ENCODE peak calls at places on chromosomes 3 and 15, in six cellular contexts. W, U, V, E, S and A are unnamed samples.

GRCh38 chr3:120432105-120432860 is 18.5 kb downstream of the FSTL1 start:
- DNase-seq in W (no peak), U (no peak), V (peak; percentile 55), E (no peak), S (no peak), A (no peak)

GRCh38 chr3:115580566-115580965 is 42.7 kb upstream of the GAP43 start:
- DNase-seq in W (no peak), U (no peak), V (no peak), E (no peak), S (peak; percentile 5), A (no peak)

GRCh38 chr15:80974914-80975313 is 14.7 kb downstream of the MESD start:
- DNase-seq in W (no peak), U (no peak), V (no peak), E (no peak), S (no peak), A (no peak)

GRCh38 chr3:24365168-24365567 is 129.5 kb downstream of the THRB start:
- DNase-seq in W (peak; percentile 90), U (no peak), V (peak; percentile 89), E (no peak), S (peak; percentile 6), A (no peak)

GRCh38 chr3:172355836-172356235 is 92.4 kb downstream of the GHSR start:
- DNase-seq in W (no peak), U (no peak), V (peak; percentile 94), E (no peak), S (no peak), A (no peak)

GRCh38 chr3:133895208-133896001 is at the start of gene RAB6B:
- DNase-seq in W (no peak), U (no peak), V (peak; percentile 23), E (no peak), S (peak; percentile 96), A (peak; percentile 46)

GRCh38 chr3:118077332-118077731 is 957.3 kb downstream of the IGSF11 start:
- DNase-seq in W (no peak), U (no peak), V (no peak), E (no peak), S (no peak), A (no peak)

GRCh38 chr3:141076821-141077571 is 25.8 kb downstream of the SPSB4 start:
- DNase-seq in W (peak; percentile 72), U (no peak), V (peak; percentile 11), E (no peak), S (no peak), A (peak; percentile 71)

GRCh38 chr3:116067275-116067674 is 378.0 kb downstream of the LSAMP start:
- DNase-seq in W (no peak), U (no peak), V (no peak), E (no peak), S (no peak), A (no peak)

GRCh38 chr3:133940536-133940935 is 44.9 kb upstream of the RAB6B start:
- DNase-seq in W (peak; percentile 29), U (no peak), V (no peak), E (no peak), S (no peak), A (no peak)

GRCh38 chr15:78149805-78150751 is 916 bp downstream of the IDH3A start:
- DNase-seq in W (no peak), U (no peak), V (peak; percentile 11), E (no peak), S (no peak), A (no peak)

GRCh38 chr3:194165619-194166018 is 29.7 kb downstream of the HES1 start:
- DNase-seq in W (no peak), U (no peak), V (no peak), E (no peak), S (no peak), A (no peak)

GRCh38 chr3:47583320-47584075 is 4.8 kb upstream of the CSPG5 start:
- DNase-seq in W (no peak), U (no peak), V (no peak), E (no peak), S (no peak), A (no peak)

GRCh38 chr3:107384907-107385306 is 7.7 kb downstream of the CCDC54 start:
- DNase-seq in W (no peak), U (no peak), V (no peak), E (no peak), S (no peak), A (no peak)

GRCh38 chr3:50212502-50212901 is 7.4 kb downstream of the SLC38A3 start:
- DNase-seq in W (no peak), U (no peak), V (no peak), E (no peak), S (no peak), A (no peak)

GRCh38 chr3:61783993-61784718 is 222.8 kb downstream of the PTPRG start:
- DNase-seq in W (no peak), U (no peak), V (peak; percentile 88), E (no peak), S (no peak), A (no peak)

GRCh38 chr3:129057249-129057648 is 3.3 kb upstream of the GP9 start:
- DNase-seq in W (no peak), U (no peak), V (no peak), E (no peak), S (no peak), A (peak; percentile 13)
- H3K4me1 ChIP-seq in W (peaks cover 18% of the 10 kb centered on the region), U (peaks cover 4% of the 10 kb centered on the region), V (no peaks in the 10 kb centered on the region), E (peaks cover 35% of the 10 kb centered on the region), S (peaks cover 28% of the 10 kb centered on the region), A (peaks cover 27% of the 10 kb centered on the region)

GRCh38 chr15:25852027-25852426 is 11.1 kb downstream of the ATP10A start:
- DNase-seq in W (no peak), U (no peak), V (no peak), E (no peak), S (no peak), A (no peak)
- H3K4me1 ChIP-seq in W (peaks cover 53% of the 10 kb centered on the region), U (peaks cover 77% of the 10 kb centered on the region), V (peaks cover 20% of the 10 kb centered on the region), E (peaks cover 46% of the 10 kb centered on the region), S (peaks cover 12% of the 10 kb centered on the region), A (peaks cover 35% of the 10 kb centered on the region)

GRCh38 chr3:112675349-112675748 is 34.4 kb upstream of the CCDC80 start:
- DNase-seq in W (no peak), U (no peak), V (no peak), E (no peak), S (no peak), A (no peak)

GRCh38 chr3:112672716-112673506 is 32.0 kb upstream of the CCDC80 start:
- DNase-seq in W (no peak), U (peak; percentile 14), V (no peak), E (no peak), S (no peak), A (no peak)

GRCh38 chr3:112676659-112677234 is 35.8 kb upstream of the CCDC80 start:
- DNase-seq in W (peak; percentile 80), U (peak; percentile 74), V (peak; percentile 96), E (peak; percentile 25), S (no peak), A (peak; percentile 61)

GRCh38 chr3:112671930-112672715 is 31.2 kb upstream of the CCDC80 start:
- DNase-seq in W (no peak), U (no peak), V (peak; percentile 87), E (no peak), S (no peak), A (no peak)

DNA sequence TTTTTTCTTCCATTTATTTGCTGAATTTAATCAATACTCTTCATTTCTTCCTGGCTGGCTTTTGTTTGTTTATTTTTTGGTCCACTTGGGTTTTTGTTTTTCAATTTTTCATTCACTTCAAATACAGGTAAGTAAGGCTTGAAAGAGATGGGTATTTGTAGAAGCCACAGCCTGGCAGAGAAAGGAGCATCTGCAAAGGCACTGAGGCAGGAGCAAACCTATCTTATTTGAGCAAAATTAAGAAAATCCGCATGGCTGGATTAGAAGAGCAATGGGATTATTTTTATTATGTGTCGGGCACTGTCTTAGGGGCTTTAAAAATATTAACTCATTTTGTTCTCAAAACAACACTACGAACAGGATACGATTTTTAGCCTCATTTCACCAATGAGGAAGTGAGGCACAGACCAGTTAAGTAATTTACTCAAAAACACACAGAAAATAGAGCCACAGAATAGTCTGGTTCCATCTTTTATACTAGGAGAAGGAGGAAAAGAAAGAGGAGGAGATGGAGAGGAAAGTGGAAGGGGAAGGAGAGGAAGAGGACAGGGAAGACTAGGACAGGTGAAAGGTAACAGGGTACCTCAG is 35.1 kb upstream of the CCDC80 start:
- DNase-seq in W (no peak), U (no peak), V (no peak), E (no peak), S (no peak), A (no peak)
- H3K4me1 ChIP-seq in W (peaks cover 12% of the 10 kb centered on the region), U (peaks cover 24% of the 10 kb centered on the region), V (peaks cover 22% of the 10 kb centered on the region), E (peaks cover 45% of the 10 kb centered on the region), S (peaks cover 6% of the 10 kb centered on the region), A (peaks cover 24% of the 10 kb centered on the region)

GRCh38 chr15:90561344-90562244 is 31.9 kb downstream of the CRTC3 start:
- DNase-seq in W (no peak), U (peak; percentile 38), V (peak; percentile 88), E (no peak), S (no peak), A (no peak)

GRCh38 chr15:90564109-90564508 is 34.4 kb downstream of the CRTC3 start:
- DNase-seq in W (no peak), U (no peak), V (no peak), E (no peak), S (no peak), A (no peak)

GRCh38 chr15:90562669-90563068 is 32.9 kb downstream of the CRTC3 start:
- DNase-seq in W (no peak), U (no peak), V (no peak), E (no peak), S (no peak), A (no peak)

GRCh38 chr15:90563460-90563859 is 33.7 kb downstream of the CRTC3 start:
- DNase-seq in W (no peak), U (no peak), V (no peak), E (no peak), S (no peak), A (no peak)

DNA sequence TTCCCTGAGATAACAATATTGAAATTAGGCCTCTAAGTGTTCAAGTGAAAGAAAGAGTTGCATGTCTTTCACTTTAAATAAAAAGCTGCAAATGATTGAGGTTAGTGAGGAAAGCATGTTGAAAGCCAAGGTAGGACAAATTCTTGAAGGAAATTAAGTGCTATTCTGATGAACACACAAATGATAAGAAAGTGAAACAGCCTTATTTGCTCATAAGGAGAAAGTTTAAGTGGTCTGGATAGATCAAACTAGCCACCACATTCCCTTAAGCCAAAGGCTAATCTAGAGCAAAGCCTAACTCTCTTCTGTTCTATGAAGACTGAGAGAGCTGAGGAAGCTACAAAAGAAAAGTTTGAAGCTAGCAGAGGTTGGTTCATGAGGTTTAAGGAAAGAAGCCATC is 36.1 kb downstream of the CRTC3 start:
- DNase-seq in W (no peak), U (no peak), V (no peak), E (no peak), S (no peak), A (no peak)
- H3K4me1 ChIP-seq in W (peaks cover 47% of the 10 kb centered on the region), U (peaks cover 96% of the 10 kb centered on the region), V (peaks cover 6% of the 10 kb centered on the region), E (peaks cover 50% of the 10 kb centered on the region), S (peaks cover 20% of the 10 kb centered on the region), A (peaks cover 93% of the 10 kb centered on the region)

DNA sequence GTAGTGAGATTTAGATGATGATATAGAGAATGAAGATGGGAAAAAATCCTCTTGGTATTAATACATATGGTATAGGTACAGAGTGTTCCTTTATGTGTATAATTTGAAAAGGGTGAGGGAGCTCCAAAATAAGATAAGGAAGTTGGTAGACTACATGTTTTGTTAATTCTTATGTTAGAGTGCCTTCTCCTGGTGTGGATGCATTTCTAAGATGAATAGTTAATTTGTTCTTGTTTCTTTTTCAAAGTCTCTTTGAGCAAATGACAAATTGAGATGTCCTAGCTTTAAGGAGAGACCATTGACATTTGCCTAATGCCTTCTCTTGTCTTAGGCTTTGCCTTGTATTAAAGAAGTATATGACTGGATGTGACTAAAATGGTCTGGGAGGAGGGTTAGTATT is 34.1 kb downstream of the AKAP13 start:
- DNase-seq in W (no peak), U (no peak), V (peak; percentile 71), E (no peak), S (no peak), A (no peak)
- H3K4me1 ChIP-seq in W (no peaks in the 10 kb centered on the region), U (peaks cover 22% of the 10 kb centered on the region), V (peaks cover 9% of the 10 kb centered on the region), E (peaks cover 84% of the 10 kb centered on the region), S (peaks cover 7% of the 10 kb centered on the region), A (peaks cover 37% of the 10 kb centered on the region)

GRCh38 chr15:92808611-92809063 is 91.5 kb upstream of the CHD2 start:
- DNase-seq in W (no peak), U (no peak), V (peak; percentile 54), E (no peak), S (peak; percentile 73), A (peak; percentile 74)
- H3K4me1 ChIP-seq in W (peaks cover 35% of the 10 kb centered on the region), U (peaks cover 41% of the 10 kb centered on the region), V (peaks cover 5% of the 10 kb centered on the region), E (peaks cover 84% of the 10 kb centered on the region), S (no peaks in the 10 kb centered on the region), A (peaks cover 67% of the 10 kb centered on the region)